ENCODE peak calls at places on chromosomes 2 and 18, in seven cellular contexts. P is kidney, A is IMR-90, S is NCI-H69, O is AG09309, E is activated gamma-delta T cell, R is nephron progenitor cell. Y is an unnamed sample.

GRCh38 chr2:234444888-234445287 is 52.0 kb downstream of the ARL4C start:
- DNase-seq in P (no peak), A (peak), S (no peak), O (peak), E (peak), R (no peak), Y (no peak)

GRCh38 chr2:196295005-196295404 is 123.6 kb upstream of the STK17B start:
- DNase-seq in P (no peak), A (no peak), S (no peak), O (no peak), E (no peak), R (no peak), Y (no peak)

GRCh38 chr2:164203131-164203530 is 418.2 kb downstream of the GRB14 start:
- DNase-seq in P (no peak), A (no peak), S (no peak), O (no peak), E (no peak), R (no peak), Y (no peak)

GRCh38 chr2:209431701-209432100 is 7.9 kb downstream of the MAP2 start:
- DNase-seq in P (no peak), A (peak), S (no peak), O (peak), E (no peak), R (no peak), Y (no peak)

GRCh38 chr2:191347881-191348280 is 102.7 kb downstream of the MYO1B start:
- DNase-seq in P (no peak), A (peak), S (no peak), O (no peak), E (no peak), R (no peak), Y (peak)

GRCh38 chr2:129710670-129711495 is 268.6 kb upstream of the RAB6C start:
- DNase-seq in P (no peak), A (no peak), S (no peak), O (no peak), E (no peak), R (no peak), Y (no peak)

GRCh38 chr18:76911440-76911839 is 89.1 kb downstream of the ZNF236 start:
- DNase-seq in P (no peak), A (no peak), S (no peak), O (no peak), E (no peak), R (no peak), Y (no peak)

GRCh38 chr18:13381907-13382682 is 163.5 kb downstream of the LDLRAD4 start:
- DNase-seq in P (peak), A (peak), S (no peak), O (peak), E (no peak), R (peak), Y (no peak)

GRCh38 chr2:169743549-169743948 is 9.9 kb downstream of the KLHL23 start:
- DNase-seq in P (no peak), A (no peak), S (no peak), O (no peak), E (no peak), R (no peak), Y (peak)

GRCh38 chr2:239380831-239381708 is 19.8 kb downstream of the HDAC4 start:
- DNase-seq in P (no peak), A (no peak), S (no peak), O (no peak), E (no peak), R (no peak), Y (no peak)

GRCh38 chr18:24791736-24792135 is 331.3 kb downstream of the HRH4 start:
- DNase-seq in P (no peak), A (no peak), S (peak), O (no peak), E (no peak), R (no peak), Y (no peak)

GRCh38 chr18:24270937-24271380 is 126.7 kb downstream of the OSBPL1A start:
- DNase-seq in P (no peak), A (peak), S (peak), O (no peak), E (no peak), R (no peak), Y (peak)

GRCh38 chr2:19600506-19600905 is 242.1 kb upstream of the OSR1 start:
- DNase-seq in P (no peak), A (no peak), S (no peak), O (no peak), E (no peak), R (no peak), Y (no peak)

GRCh38 chr2:27889774-27890145 is 427 bp downstream of the RBKS start:
- DNase-seq in P (no peak), A (no peak), S (no peak), O (no peak), E (no peak), R (no peak), Y (peak)

GRCh38 chr2:233346930-233347329 is 7.4 kb upstream of the DGKD start:
- DNase-seq in P (no peak), A (no peak), S (no peak), O (no peak), E (no peak), R (no peak), Y (no peak)

GRCh38 chr2:106012591-106013347 is 181.3 kb downstream of the UXS1 start:
- DNase-seq in P (no peak), A (no peak), S (peak), O (no peak), E (no peak), R (no peak), Y (no peak)

GRCh38 chr18:74420926-74421325 is 36.2 kb downstream of the DIPK1C start:
- DNase-seq in P (no peak), A (no peak), S (no peak), O (no peak), E (no peak), R (no peak), Y (no peak)

GRCh38 chr2:10841547-10842219 is 29.1 kb upstream of the PDIA6 start:
- DNase-seq in P (no peak), A (no peak), S (no peak), O (no peak), E (no peak), R (no peak), Y (peak)

GRCh38 chr2:9360110-9360509 is 63.2 kb downstream of the ITGB1BP1 start:
- DNase-seq in P (no peak), A (no peak), S (no peak), O (no peak), E (no peak), R (no peak), Y (no peak)

GRCh38 chr2:176158855-176159677 is 2.0 kb downstream of the HOXD3 start:
- DNase-seq in P (no peak), A (no peak), S (peak), O (no peak), E (no peak), R (peak), Y (peak)

GRCh38 chr2:48812376-48812775 is 56.9 kb upstream of the LHCGR start:
- DNase-seq in P (no peak), A (no peak), S (no peak), O (no peak), E (no peak), R (no peak), Y (no peak)

GRCh38 chr2:138548796-138549195 is 47.2 kb downstream of the SPOPL start:
- DNase-seq in P (no peak), A (no peak), S (no peak), O (no peak), E (no peak), R (no peak), Y (no peak)

GRCh38 chr18:77067315-77068061 is 65.1 kb downstream of the MBP start:
- DNase-seq in P (no peak), A (peak), S (no peak), O (peak), E (peak), R (no peak), Y (no peak)

GRCh38 chr2:152477347-152478092 is 142.5 kb downstream of the FMNL2 start:
- DNase-seq in P (no peak), A (peak), S (no peak), O (no peak), E (no peak), R (no peak), Y (no peak)

GRCh38 chr2:214035091-214035852 is 375.6 kb upstream of the VWC2L start:
- DNase-seq in P (peak), A (no peak), S (no peak), O (no peak), E (no peak), R (no peak), Y (no peak)

GRCh38 chr18:51513525-51513924 is 316.0 kb upstream of the MEX3C start:
- DNase-seq in P (no peak), A (no peak), S (no peak), O (no peak), E (no peak), R (no peak), Y (peak)

GRCh38 chr2:64963719-64964118 is 25.5 kb upstream of the SLC1A4 start:
- DNase-seq in P (no peak), A (no peak), S (no peak), O (no peak), E (no peak), R (no peak), Y (no peak)

GRCh38 chr2:231503777-231504176 is 26.5 kb downstream of the NMUR1 start:
- DNase-seq in P (no peak), A (no peak), S (no peak), O (no peak), E (no peak), R (no peak), Y (no peak)

GRCh38 chr2:31254237-31255203 is 20.6 kb downstream of the EHD3 start:
- DNase-seq in P (no peak), A (no peak), S (no peak), O (no peak), E (no peak), R (no peak), Y (peak)

GRCh38 chr2:96427917-96428316 is 77.2 kb downstream of the NEURL3 start:
- DNase-seq in P (no peak), A (peak), S (peak), O (no peak), E (no peak), R (no peak), Y (no peak)

GRCh38 chr2:8594731-8595427 is 87.0 kb upstream of the ID2 start:
- DNase-seq in P (no peak), A (peak), S (no peak), O (no peak), E (no peak), R (no peak), Y (no peak)

Y was measured in NCI-H82.